ENCODE peak calls at places on chromosomes 7 and 10, in seven cellular contexts. J is NCI-H2081, E is hypothalamus, Z is retina, M is neural progenitor cell, C is Right ventricle myocardium inferior, T is anterior cingulate cortex. U is an unnamed sample.

GRCh38 chr7:143334244-143334643 is 18.3 kb downstream of the CLCN1 start:
- DNase-seq in J (no peak), E (no peak), Z (no peak), M (no peak), C (no peak), T (no peak), U (no peak)

GRCh38 chr7:74481458-74482324 is 28.0 kb downstream of the GTF2IRD1 start:
- DNase-seq in J (no peak), E (no peak), Z (no peak), M (no peak), C (no peak), T (no peak), U (no peak)

GRCh38 chr10:72862957-72863356 is 30.6 kb upstream of the OIT3 start:
- DNase-seq in J (no peak), E (no peak), Z (no peak), M (no peak), C (no peak), T (no peak), U (no peak)

GRCh38 chr10:1738950-1739349 is 1.6 kb upstream of the ADARB2 start:
- DNase-seq in J (no peak), E (no peak), Z (peak; percentile 44), M (no peak), C (no peak), T (no peak), U (no peak)

GRCh38 chr7:82745820-82746219 is 302.2 kb upstream of the CACNA2D1 start:
- DNase-seq in J (no peak), E (no peak), Z (no peak), M (no peak), C (no peak), T (no peak), U (no peak)

GRCh38 chr10:91022924-91023707 is 102.2 kb upstream of the ANKRD1 start:
- DNase-seq in J (no peak), E (peak; percentile 17), Z (no peak), M (no peak), C (no peak), T (peak; percentile 74), U (peak; percentile 90)

GRCh38 chr7:83347836-83348482 is 185.3 kb upstream of the PCLO start:
- DNase-seq in J (no peak), E (no peak), Z (no peak), M (no peak), C (no peak), T (no peak), U (no peak)

GRCh38 chr7:40268836-40269235 is 134.0 kb downstream of the SUGCT start:
- DNase-seq in J (no peak), E (no peak), Z (no peak), M (no peak), C (no peak), T (no peak), U (peak; percentile 49)

GRCh38 chr10:93465806-93466675 is 16.1 kb downstream of the MYOF start:
- DNase-seq in J (no peak), E (no peak), Z (no peak), M (no peak), C (peak; percentile 77), T (no peak), U (peak; percentile 43)

GRCh38 chr7:6607651-6608051 is 7.8 kb upstream of the ZNF853 start:
- DNase-seq in J (no peak), E (no peak), Z (no peak), M (no peak), C (peak; percentile 67), T (no peak), U (no peak)

GRCh38 chr7:108222236-108222892 is 92.2 kb upstream of the LAMB4 start:
- DNase-seq in J (no peak), E (no peak), Z (no peak), M (no peak), C (no peak), T (no peak), U (no peak)

GRCh38 chr7:156680281-156680680 is 39.7 kb downstream of the RNF32 start:
- DNase-seq in J (no peak), E (no peak), Z (no peak), M (no peak), C (no peak), T (no peak), U (no peak)

GRCh38 chr7:76296743-76297740 is 5.4 kb upstream of the HSPB1 start:
- DNase-seq in J (no peak), E (no peak), Z (no peak), M (no peak), C (peak; percentile 57), T (no peak), U (no peak)

GRCh38 chr7:117385340-117386124 is 41.8 kb downstream of the ASZ1 start:
- DNase-seq in J (peak; percentile 7), E (no peak), Z (no peak), M (no peak), C (no peak), T (no peak), U (peak; percentile 47)

GRCh38 chr7:23404546-23405239 is 65.6 kb downstream of the IGF2BP3 start:
- DNase-seq in J (no peak), E (no peak), Z (no peak), M (no peak), C (no peak), T (no peak), U (no peak)

GRCh38 chr7:37452346-37452745 is 3.7 kb upstream of the ELMO1 start:
- DNase-seq in J (no peak), E (no peak), Z (no peak), M (peak; percentile 75), C (no peak), T (no peak), U (no peak)

GRCh38 chr10:23419657-23420319 is 19.1 kb upstream of the OTUD1 start:
- DNase-seq in J (no peak), E (no peak), Z (no peak), M (no peak), C (no peak), T (no peak), U (no peak)

GRCh38 chr7:101174322-101174854 is 5.7 kb downstream of the NAT16 start:
- DNase-seq in J (no peak), E (no peak), Z (no peak), M (peak; percentile 52), C (no peak), T (no peak), U (no peak)

GRCh38 chr7:129227646-129228578 is 3.1 kb downstream of the AHCYL2 start:
- DNase-seq in J (no peak), E (no peak), Z (no peak), M (no peak), C (no peak), T (no peak), U (no peak)

GRCh38 chr10:104255244-104255981 is 721 bp downstream of the GSTO1 start:
- DNase-seq in J (no peak), E (no peak), Z (peak; percentile 65), M (peak; percentile 50), C (no peak), T (no peak), U (peak; percentile 56)

GRCh38 chr7:124033093-124033806 is 383 bp upstream of the TMEM229A start:
- DNase-seq in J (peak; percentile 31), E (peak; percentile 38), Z (peak; percentile 75), M (peak; percentile 77), C (no peak), T (peak; percentile 76), U (peak; percentile 82)

GRCh38 chr7:159112136-159113011 is 32.3 kb downstream of the VIPR2 start:
- DNase-seq in J (no peak), E (no peak), Z (no peak), M (no peak), C (no peak), T (no peak), U (no peak)

GRCh38 chr10:31467791-31468535 is 148.9 kb downstream of the ZEB1 start:
- DNase-seq in J (no peak), E (no peak), Z (no peak), M (peak; percentile 4), C (peak; percentile 34), T (no peak), U (no peak)

GRCh38 chr7:26346611-26347200 is 55.0 kb downstream of the SNX10 start:
- DNase-seq in J (no peak), E (no peak), Z (no peak), M (no peak), C (no peak), T (peak; percentile 24), U (peak; percentile 70)

GRCh38 chr10:11429439-11430052 is 181.9 kb downstream of the USP6NL start:
- DNase-seq in J (no peak), E (no peak), Z (no peak), M (no peak), C (no peak), T (no peak), U (no peak)

GRCh38 chr10:101896466-101896865 is 52.9 kb upstream of the KCNIP2 start:
- DNase-seq in J (no peak), E (no peak), Z (no peak), M (no peak), C (no peak), T (no peak), U (no peak)

GRCh38 chr7:22681852-22682657 is 44.9 kb upstream of the IL6 start:
- DNase-seq in J (no peak), E (no peak), Z (no peak), M (no peak), C (no peak), T (no peak), U (no peak)

GRCh38 chr7:24786941-24787340 is 29.7 kb upstream of the GSDME start:
- DNase-seq in J (no peak), E (no peak), Z (no peak), M (no peak), C (no peak), T (no peak), U (peak; percentile 42)

GRCh38 chr10:15863733-15864132 is 3.4 kb upstream of the MINDY3 start:
- DNase-seq in J (peak; percentile 57), E (no peak), Z (no peak), M (no peak), C (no peak), T (no peak), U (no peak)

GRCh38 chr7:92156976-92157375 is 22.0 kb downstream of the LRRD1 start:
- DNase-seq in J (no peak), E (no peak), Z (no peak), M (no peak), C (no peak), T (no peak), U (no peak)

GRCh38 chr7:1087462-1087809 is 477 bp upstream of the GPER1 start:
- DNase-seq in J (no peak), E (no peak), Z (no peak), M (no peak), C (no peak), T (no peak), U (no peak)

GRCh38 chr7:139687206-139687954 is 90.4 kb downstream of the HIPK2 start:
- DNase-seq in J (no peak), E (no peak), Z (no peak), M (no peak), C (no peak), T (no peak), U (no peak)

GRCh38 chr7:41416208-41416595 is 286.7 kb downstream of the INHBA start:
- DNase-seq in J (no peak), E (no peak), Z (no peak), M (no peak), C (no peak), T (no peak), U (no peak)

GRCh38 chr7:131619336-131620305 is 63.2 kb upstream of the PODXL start:
- DNase-seq in J (no peak), E (no peak), Z (no peak), M (peak; percentile 29), C (no peak), T (no peak), U (no peak)

GRCh38 chr10:9038146-9038714 is 983.7 kb downstream of the GATA3 start:
- DNase-seq in J (no peak), E (no peak), Z (peak; percentile 6), M (no peak), C (no peak), T (no peak), U (peak; percentile 1)

GRCh38 chr7:87926581-87927461 is 7.2 kb upstream of the ADAM22 start:
- DNase-seq in J (no peak), E (no peak), Z (no peak), M (peak; percentile 43), C (no peak), T (no peak), U (no peak)

GRCh38 chr7:128387663-128388485 is 21.9 kb downstream of the IMPDH1 start:
- DNase-seq in J (peak; percentile 82), E (peak; percentile 61), Z (peak; percentile 90), M (peak; percentile 95), C (peak; percentile 86), T (peak; percentile 75), U (peak; percentile 90)

GRCh38 chr10:79406683-79407396 is 38.6 kb downstream of the ZCCHC24 start:
- DNase-seq in J (no peak), E (no peak), Z (no peak), M (no peak), C (no peak), T (no peak), U (no peak)